ENCODE peak calls at places on chromosome 18, in four cellular contexts. A, V, M and O are unnamed samples.

GRCh38 chr18:56127322-56128099 is 510.9 kb downstream of the TXNL1 start:
- DNase-seq in A (no peak), V (no peak), M (no peak), O (no peak)

GRCh38 chr18:59516356-59517155 is 157.5 kb upstream of the LMAN1 start:
- DNase-seq in A (peak; percentile 92), V (peak; percentile 76), M (peak; percentile 69), O (peak; percentile 55)

GRCh38 chr18:73975266-73975665 is 172.4 kb downstream of the FBXO15 start:
- DNase-seq in A (peak; percentile 31), V (no peak), M (no peak), O (no peak)

GRCh38 chr18:421236-422155 is 79.0 kb downstream of the COLEC12 start:
- DNase-seq in A (peak; percentile 64), V (no peak), M (no peak), O (no peak)

GRCh38 chr18:25099838-25100393 is 252.1 kb downstream of the ZNF521 start:
- DNase-seq in A (peak; percentile 40), V (no peak), M (no peak), O (no peak)

GRCh38 chr18:6576706-6577375 is 152.7 kb upstream of the ARHGAP28 start:
- DNase-seq in A (no peak), V (no peak), M (no peak), O (no peak)

GRCh38 chr18:6734746-6735430 is 5.4 kb downstream of the ARHGAP28 start:
- DNase-seq in A (peak; percentile 47), V (no peak), M (no peak), O (no peak)

GRCh38 chr18:7524786-7525185 is 42.3 kb upstream of the PTPRM start:
- DNase-seq in A (no peak), V (no peak), M (peak; percentile 24), O (no peak)

GRCh38 chr18:64103979-64104378 is 44.9 kb downstream of the LINC00305 start:
- DNase-seq in A (no peak), V (no peak), M (no peak), O (no peak)

GRCh38 chr18:45386256-45386655 is 229.0 kb upstream of the SLC14A2 start:
- DNase-seq in A (peak; percentile 8), V (no peak), M (no peak), O (no peak)

GRCh38 chr18:46385124-46385523 is 271.9 kb downstream of the LOXHD1 start:
- DNase-seq in A (no peak), V (no peak), M (no peak), O (no peak)

GRCh38 chr18:63099848-63100625 is 219.5 kb downstream of the BCL2 start:
- DNase-seq in A (no peak), V (no peak), M (no peak), O (no peak)

GRCh38 chr18:31042391-31043181 is at the start of gene DSC3:
- DNase-seq in A (no peak), V (no peak), M (peak; percentile 13), O (peak; percentile 97)

GRCh38 chr18:6107794-6108193 is 212.5 kb upstream of the TMEM200C start:
- DNase-seq in A (no peak), V (no peak), M (no peak), O (no peak)

GRCh38 chr18:21479721-21480120 is 120.8 kb downstream of the ESCO1 start:
- DNase-seq in A (no peak), V (no peak), M (no peak), O (no peak)

GRCh38 chr18:78939105-78939504 is 40.5 kb upstream of the SALL3 start:
- DNase-seq in A (no peak), V (no peak), M (no peak), O (peak; percentile 1)

GRCh38 chr18:10128906-10129305 is 215.1 kb downstream of the VAPA start:
- DNase-seq in A (no peak), V (no peak), M (no peak), O (no peak)

GRCh38 chr18:1585881-1586488 is 681.3 kb downstream of the ADCYAP1 start:
- DNase-seq in A (peak; percentile 3), V (no peak), M (no peak), O (peak; percentile 13)

GRCh38 chr18:2894841-2895370 is 48.1 kb downstream of the EMILIN2 start:
- DNase-seq in A (no peak), V (no peak), M (no peak), O (no peak)

GRCh38 chr18:37578886-37579513 is 13.4 kb upstream of the CELF4 start:
- DNase-seq in A (peak; percentile 33), V (no peak), M (no peak), O (peak; percentile 33)

GRCh38 chr18:9126337-9126736 is 10.2 kb upstream of the ANKRD12 start:
- DNase-seq in A (no peak), V (no peak), M (no peak), O (no peak)

GRCh38 chr18:7221424-7222155 is 9.3 kb upstream of the LRRC30 start:
- DNase-seq in A (peak; percentile 69), V (no peak), M (no peak), O (peak; percentile 58)

GRCh38 chr18:26549486-26550435 is 1.4 kb upstream of the KCTD1 start:
- DNase-seq in A (peak; percentile 38), V (peak; percentile 59), M (peak; percentile 59), O (peak; percentile 86)

GRCh38 chr18:21162786-21163185 is 51.2 kb upstream of the ROCK1 start:
- DNase-seq in A (no peak), V (no peak), M (no peak), O (no peak)

GRCh38 chr18:21831413-21831831 is 90.8 kb downstream of the MIB1 start:
- DNase-seq in A (peak; percentile 34), V (peak; percentile 39), M (peak; percentile 37), O (no peak)

GRCh38 chr18:26757263-26758019 is 108.1 kb downstream of the AQP4 start:
- DNase-seq in A (no peak), V (no peak), M (no peak), O (no peak)

GRCh38 chr18:78813898-78814297 is 165.7 kb upstream of the SALL3 start:
- DNase-seq in A (no peak), V (no peak), M (no peak), O (no peak)

GRCh38 chr18:40004246-40004645 is 1950.8 kb upstream of the PIK3C3 start:
- DNase-seq in A (no peak), V (no peak), M (no peak), O (no peak)

GRCh38 chr18:22348521-22349316 is 69.0 kb downstream of the CTAGE1 start:
- DNase-seq in A (peak; percentile 42), V (peak; percentile 70), M (peak; percentile 75), O (peak; percentile 52)

GRCh38 chr18:76988015-76988826 is 144.4 kb downstream of the MBP start:
- DNase-seq in A (no peak), V (peak; percentile 57), M (no peak), O (no peak)

GRCh38 chr18:72868666-72869661 is 1.2 kb upstream of the NETO1 start:
- DNase-seq in A (no peak), V (no peak), M (no peak), O (no peak)

GRCh38 chr18:13281406-13281805 is 62.8 kb downstream of the LDLRAD4 start:
- DNase-seq in A (no peak), V (no peak), M (no peak), O (no peak)

GRCh38 chr18:69397096-69397495 is 3.6 kb upstream of the DOK6 start:
- DNase-seq in A (peak; percentile 6), V (no peak), M (no peak), O (no peak)

GRCh38 chr18:58845913-58846312 is 18.8 kb upstream of the ZNF532 start:
- DNase-seq in A (no peak), V (no peak), M (no peak), O (no peak)

GRCh38 chr18:60421356-60422118 is 49.0 kb upstream of the MC4R start:
- DNase-seq in A (no peak), V (no peak), M (no peak), O (no peak)

GRCh38 chr18:55272510-55273243 is 313.4 kb upstream of the CCDC68 start:
- DNase-seq in A (peak; percentile 84), V (no peak), M (no peak), O (no peak)

GRCh38 chr18:48295586-48296311 is 113.4 kb downstream of the ZBTB7C start:
- DNase-seq in A (no peak), V (no peak), M (no peak), O (no peak)
- TF ChIP-seq CTCF in A (no peak), V (no peak), M (no peak), O (peak; percentile 41)

GRCh38 chr18:11859282-11859797 is 8.1 kb downstream of the CHMP1B start:
- DNase-seq in A (no peak), V (no peak), M (no peak), O (peak; percentile 39)
- H3K4me3 ChIP-seq in A (no peak overlapping the region), V (no peak overlapping the region), M (no peak overlapping the region), O (peak overlapping the region; percentile 6)

GRCh38 chr18:43506935-43507334 is 229.6 kb upstream of the SYT4 start:
- DNase-seq in A (no peak), V (no peak), M (no peak), O (no peak)

DNA sequence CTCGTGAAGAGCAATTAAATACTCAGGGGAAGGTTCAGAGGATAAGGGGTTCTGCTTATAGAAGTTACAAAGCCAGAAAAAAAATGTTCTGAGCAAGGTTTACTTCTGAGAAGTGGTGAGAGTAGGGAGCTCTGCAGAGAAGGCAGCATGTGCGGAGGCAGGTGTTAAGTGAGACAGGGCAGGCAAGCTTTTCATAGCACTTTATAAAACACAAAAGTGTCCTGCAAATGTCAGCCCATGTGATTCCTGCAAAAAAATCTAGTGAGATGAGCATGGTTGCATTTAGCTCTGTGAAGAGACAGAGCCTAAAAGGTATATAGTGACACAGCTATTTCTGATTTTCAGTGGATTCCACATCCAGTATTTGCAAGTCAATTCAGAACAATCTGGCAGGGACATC is 223.8 kb upstream of the SYT4 start:
- DNase-seq in A (no peak), V (no peak), M (no peak), O (no peak)
- H3K27ac ChIP-seq in A (no peak overlapping the region), V (no peak overlapping the region), M (no peak overlapping the region), O (no peak overlapping the region)

DNA sequence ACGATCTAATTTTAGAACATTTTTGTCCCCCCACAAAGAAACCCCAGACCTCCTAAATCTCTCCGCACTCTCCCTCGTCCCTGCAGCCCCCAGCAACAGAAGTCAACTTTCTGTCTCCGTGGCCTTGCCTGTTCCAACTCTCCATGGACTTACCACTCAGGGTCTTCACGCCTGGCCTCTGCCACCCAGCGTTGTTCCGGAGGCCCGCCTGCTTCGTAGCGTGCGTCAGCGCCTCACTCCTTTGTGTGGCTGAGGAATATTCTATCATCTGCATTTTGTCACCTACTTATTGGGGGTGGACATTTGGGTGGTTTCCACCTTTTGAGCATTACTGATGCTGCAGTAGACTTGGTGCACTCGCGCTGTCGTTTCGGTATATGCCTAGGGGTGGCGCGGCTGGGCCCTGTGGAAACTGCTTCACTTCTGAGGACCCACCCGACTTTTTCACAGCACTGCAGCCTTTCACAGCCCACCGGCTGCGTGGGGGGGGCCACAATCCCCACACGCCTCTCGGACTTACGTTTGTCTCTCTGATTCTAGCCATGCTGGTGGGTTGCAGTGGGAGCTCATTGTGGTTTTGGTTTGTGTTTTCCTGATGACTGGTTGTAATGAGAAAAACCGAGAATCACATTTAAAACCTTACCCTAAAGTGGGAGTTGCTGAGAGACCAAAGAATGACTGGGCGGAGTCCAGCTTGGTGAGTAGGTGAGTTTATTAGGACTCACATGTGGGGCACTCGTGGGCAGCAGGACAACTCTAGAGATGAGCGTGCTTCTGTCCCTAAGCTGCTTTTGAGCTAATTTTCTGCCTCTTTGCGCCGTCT is 1.4 kb upstream of the HSBP1L1 start:
- DNase-seq in A (no peak), V (no peak), M (no peak), O (no peak)
- TF ChIP-seq CTCF in A (no peak), V (no peak), M (no peak), O (no peak)

GRCh38 chr18:75213610-75214009 is 3.0 kb downstream of the TSHZ1 start:
- DNase-seq in A (peak; percentile 36), V (no peak), M (no peak), O (no peak)
- H3K4me3 ChIP-seq in A (no peak overlapping the region), V (peak overlapping the region; percentile 8), M (peak overlapping the region; percentile 81), O (no peak overlapping the region)

GRCh38 chr18:48871391-48872166 is 79.2 kb downstream of the SMAD7 start:
- DNase-seq in A (no peak), V (no peak), M (no peak), O (no peak)
- H3K27ac ChIP-seq in A (no peak overlapping the region), V (peak overlapping the region; percentile 82), M (no peak overlapping the region), O (no peak overlapping the region)